ENCODE peak calls at places on chromosome 13, in ten cellular contexts. One of them, this sample, is unnamed.

GRCh38 chr13:111475488-111475887 is 155.0 kb downstream of the TEX29 start:
- DNase-seq in GM04504: no peak
- DNase-seq in choroid plexus epithelial cell: no peak
- DNase-seq in upper lobe of right lung: no peak
- DNase-seq in HS-27A: no peak
- DNase-seq in thoracic aorta: no peak
- DNase-seq in cardiac fibroblast: no peak
- DNase-seq in HCEC 1CT: no peak
- DNase-seq in fibroblast of pulmonary artery: no peak
- DNase-seq in stimulated activated effector memory CD8-positive, alpha-beta T cell treated with anti-CD3 and anti-CD28 coated beads, Interleukin-12 subunit alpha, Interleukin-12 subunit beta, amount 100 ng/mL, for 72 hours: no peak
- DNase-seq in this sample: peak

GRCh38 chr13:20664304-20664703 is 39.2 kb upstream of the IL17D start:
- DNase-seq in GM04504: no peak
- DNase-seq in choroid plexus epithelial cell: no peak
- DNase-seq in upper lobe of right lung: no peak
- DNase-seq in HS-27A: no peak
- DNase-seq in thoracic aorta: no peak
- DNase-seq in cardiac fibroblast: no peak
- DNase-seq in HCEC 1CT: no peak
- DNase-seq in fibroblast of pulmonary artery: no peak
- DNase-seq in stimulated activated effector memory CD8-positive, alpha-beta T cell treated with anti-CD3 and anti-CD28 coated beads, Interleukin-12 subunit alpha, Interleukin-12 subunit beta, amount 100 ng/mL, for 72 hours: no peak
- DNase-seq in this sample: no peak

GRCh38 chr13:72180253-72180952 is 313.4 kb upstream of the DACH1 start:
- DNase-seq in GM04504: no peak
- DNase-seq in choroid plexus epithelial cell: peak
- DNase-seq in upper lobe of right lung: no peak
- DNase-seq in HS-27A: no peak
- DNase-seq in thoracic aorta: no peak
- DNase-seq in cardiac fibroblast: no peak
- DNase-seq in HCEC 1CT: no peak
- DNase-seq in fibroblast of pulmonary artery: no peak
- DNase-seq in stimulated activated effector memory CD8-positive, alpha-beta T cell treated with anti-CD3 and anti-CD28 coated beads, Interleukin-12 subunit alpha, Interleukin-12 subunit beta, amount 100 ng/mL, for 72 hours: no peak
- DNase-seq in this sample: no peak

GRCh38 chr13:77981191-77981925 is 62.7 kb upstream of the EDNRB start:
- DNase-seq in GM04504: no peak
- DNase-seq in choroid plexus epithelial cell: peak
- DNase-seq in upper lobe of right lung: no peak
- DNase-seq in HS-27A: no peak
- DNase-seq in thoracic aorta: no peak
- DNase-seq in cardiac fibroblast: peak
- DNase-seq in HCEC 1CT: peak
- DNase-seq in fibroblast of pulmonary artery: peak
- DNase-seq in stimulated activated effector memory CD8-positive, alpha-beta T cell treated with anti-CD3 and anti-CD28 coated beads, Interleukin-12 subunit alpha, Interleukin-12 subunit beta, amount 100 ng/mL, for 72 hours: no peak
- DNase-seq in this sample: no peak

GRCh38 chr13:64453831-64454230 is 2776.3 kb downstream of the PCDH9 start:
- DNase-seq in GM04504: no peak
- DNase-seq in choroid plexus epithelial cell: peak
- DNase-seq in upper lobe of right lung: no peak
- DNase-seq in HS-27A: no peak
- DNase-seq in thoracic aorta: no peak
- DNase-seq in cardiac fibroblast: peak
- DNase-seq in HCEC 1CT: no peak
- DNase-seq in fibroblast of pulmonary artery: no peak
- DNase-seq in stimulated activated effector memory CD8-positive, alpha-beta T cell treated with anti-CD3 and anti-CD28 coated beads, Interleukin-12 subunit alpha, Interleukin-12 subunit beta, amount 100 ng/mL, for 72 hours: no peak
- DNase-seq in this sample: no peak

GRCh38 chr13:30165791-30166190 is 141.6 kb downstream of the KATNAL1 start:
- DNase-seq in GM04504: no peak
- DNase-seq in choroid plexus epithelial cell: peak
- DNase-seq in upper lobe of right lung: no peak
- DNase-seq in HS-27A: no peak
- DNase-seq in thoracic aorta: no peak
- DNase-seq in cardiac fibroblast: peak
- DNase-seq in HCEC 1CT: no peak
- DNase-seq in fibroblast of pulmonary artery: peak
- DNase-seq in stimulated activated effector memory CD8-positive, alpha-beta T cell treated with anti-CD3 and anti-CD28 coated beads, Interleukin-12 subunit alpha, Interleukin-12 subunit beta, amount 100 ng/mL, for 72 hours: no peak
- DNase-seq in this sample: no peak

GRCh38 chr13:75393839-75394238 is 88.1 kb downstream of the TBC1D4 start:
- DNase-seq in GM04504: no peak
- DNase-seq in choroid plexus epithelial cell: no peak
- DNase-seq in upper lobe of right lung: no peak
- DNase-seq in HS-27A: no peak
- DNase-seq in thoracic aorta: no peak
- DNase-seq in cardiac fibroblast: no peak
- DNase-seq in HCEC 1CT: peak
- DNase-seq in fibroblast of pulmonary artery: no peak
- DNase-seq in stimulated activated effector memory CD8-positive, alpha-beta T cell treated with anti-CD3 and anti-CD28 coated beads, Interleukin-12 subunit alpha, Interleukin-12 subunit beta, amount 100 ng/mL, for 72 hours: no peak
- DNase-seq in this sample: no peak

GRCh38 chr13:52852444-52852843 is 4.0 kb upstream of the PCDH8 start:
- DNase-seq in GM04504: no peak
- DNase-seq in choroid plexus epithelial cell: no peak
- DNase-seq in upper lobe of right lung: no peak
- DNase-seq in HS-27A: no peak
- DNase-seq in thoracic aorta: no peak
- DNase-seq in cardiac fibroblast: no peak
- DNase-seq in HCEC 1CT: no peak
- DNase-seq in fibroblast of pulmonary artery: no peak
- DNase-seq in stimulated activated effector memory CD8-positive, alpha-beta T cell treated with anti-CD3 and anti-CD28 coated beads, Interleukin-12 subunit alpha, Interleukin-12 subunit beta, amount 100 ng/mL, for 72 hours: no peak
- DNase-seq in this sample: no peak

GRCh38 chr13:72952529-72953141 is 106.2 kb upstream of the KLF5 start:
- DNase-seq in GM04504: no peak
- DNase-seq in choroid plexus epithelial cell: peak
- DNase-seq in upper lobe of right lung: no peak
- DNase-seq in HS-27A: no peak
- DNase-seq in thoracic aorta: no peak
- DNase-seq in cardiac fibroblast: no peak
- DNase-seq in HCEC 1CT: no peak
- DNase-seq in fibroblast of pulmonary artery: no peak
- DNase-seq in stimulated activated effector memory CD8-positive, alpha-beta T cell treated with anti-CD3 and anti-CD28 coated beads, Interleukin-12 subunit alpha, Interleukin-12 subunit beta, amount 100 ng/mL, for 72 hours: no peak
- DNase-seq in this sample: no peak

GRCh38 chr13:32530841-32531253 is 7.7 kb downstream of the N4BP2L2 start:
- DNase-seq in GM04504: peak
- DNase-seq in choroid plexus epithelial cell: peak
- DNase-seq in upper lobe of right lung: no peak
- DNase-seq in HS-27A: no peak
- DNase-seq in thoracic aorta: no peak
- DNase-seq in cardiac fibroblast: peak
- DNase-seq in HCEC 1CT: peak
- DNase-seq in fibroblast of pulmonary artery: peak
- DNase-seq in stimulated activated effector memory CD8-positive, alpha-beta T cell treated with anti-CD3 and anti-CD28 coated beads, Interleukin-12 subunit alpha, Interleukin-12 subunit beta, amount 100 ng/mL, for 72 hours: no peak
- DNase-seq in this sample: no peak

GRCh38 chr13:77390391-77390790 is 63.5 kb upstream of the MYCBP2 start:
- DNase-seq in GM04504: peak
- DNase-seq in choroid plexus epithelial cell: no peak
- DNase-seq in upper lobe of right lung: no peak
- DNase-seq in HS-27A: no peak
- DNase-seq in thoracic aorta: no peak
- DNase-seq in cardiac fibroblast: no peak
- DNase-seq in HCEC 1CT: no peak
- DNase-seq in fibroblast of pulmonary artery: no peak
- DNase-seq in stimulated activated effector memory CD8-positive, alpha-beta T cell treated with anti-CD3 and anti-CD28 coated beads, Interleukin-12 subunit alpha, Interleukin-12 subunit beta, amount 100 ng/mL, for 72 hours: no peak
- DNase-seq in this sample: no peak

GRCh38 chr13:84917252-84917878 is 881.9 kb downstream of the SLITRK6 start:
- DNase-seq in GM04504: peak
- DNase-seq in choroid plexus epithelial cell: peak
- DNase-seq in upper lobe of right lung: no peak
- DNase-seq in HS-27A: no peak
- DNase-seq in thoracic aorta: no peak
- DNase-seq in cardiac fibroblast: peak
- DNase-seq in HCEC 1CT: peak
- DNase-seq in fibroblast of pulmonary artery: peak
- DNase-seq in stimulated activated effector memory CD8-positive, alpha-beta T cell treated with anti-CD3 and anti-CD28 coated beads, Interleukin-12 subunit alpha, Interleukin-12 subunit beta, amount 100 ng/mL, for 72 hours: no peak
- DNase-seq in this sample: no peak

GRCh38 chr13:64910061-64910460 is 2320.1 kb downstream of the PCDH9 start:
- DNase-seq in GM04504: no peak
- DNase-seq in choroid plexus epithelial cell: no peak
- DNase-seq in upper lobe of right lung: no peak
- DNase-seq in HS-27A: no peak
- DNase-seq in thoracic aorta: no peak
- DNase-seq in cardiac fibroblast: no peak
- DNase-seq in HCEC 1CT: no peak
- DNase-seq in fibroblast of pulmonary artery: no peak
- DNase-seq in stimulated activated effector memory CD8-positive, alpha-beta T cell treated with anti-CD3 and anti-CD28 coated beads, Interleukin-12 subunit alpha, Interleukin-12 subunit beta, amount 100 ng/mL, for 72 hours: no peak
- DNase-seq in this sample: no peak

GRCh38 chr13:33110713-33111413 is 94.6 kb downstream of the KL start:
- DNase-seq in GM04504: no peak
- DNase-seq in choroid plexus epithelial cell: peak
- DNase-seq in upper lobe of right lung: no peak
- DNase-seq in HS-27A: no peak
- DNase-seq in thoracic aorta: no peak
- DNase-seq in cardiac fibroblast: no peak
- DNase-seq in HCEC 1CT: no peak
- DNase-seq in fibroblast of pulmonary artery: no peak
- DNase-seq in stimulated activated effector memory CD8-positive, alpha-beta T cell treated with anti-CD3 and anti-CD28 coated beads, Interleukin-12 subunit alpha, Interleukin-12 subunit beta, amount 100 ng/mL, for 72 hours: no peak
- DNase-seq in this sample: no peak

GRCh38 chr13:110799246-110800236 is 86.0 kb downstream of the ING1 start:
- DNase-seq in GM04504: peak
- DNase-seq in choroid plexus epithelial cell: peak
- DNase-seq in upper lobe of right lung: no peak
- DNase-seq in HS-27A: no peak
- DNase-seq in thoracic aorta: no peak
- DNase-seq in cardiac fibroblast: peak
- DNase-seq in HCEC 1CT: peak
- DNase-seq in fibroblast of pulmonary artery: peak
- DNase-seq in stimulated activated effector memory CD8-positive, alpha-beta T cell treated with anti-CD3 and anti-CD28 coated beads, Interleukin-12 subunit alpha, Interleukin-12 subunit beta, amount 100 ng/mL, for 72 hours: no peak
- DNase-seq in this sample: no peak

GRCh38 chr13:24006520-24007248 is 109.4 kb upstream of the C1QTNF9B start:
- DNase-seq in GM04504: no peak
- DNase-seq in choroid plexus epithelial cell: no peak
- DNase-seq in upper lobe of right lung: no peak
- DNase-seq in HS-27A: no peak
- DNase-seq in thoracic aorta: no peak
- DNase-seq in cardiac fibroblast: no peak
- DNase-seq in HCEC 1CT: no peak
- DNase-seq in fibroblast of pulmonary artery: no peak
- DNase-seq in stimulated activated effector memory CD8-positive, alpha-beta T cell treated with anti-CD3 and anti-CD28 coated beads, Interleukin-12 subunit alpha, Interleukin-12 subunit beta, amount 100 ng/mL, for 72 hours: no peak
- DNase-seq in this sample: no peak

GRCh38 chr13:43894438-43894837 is 14.7 kb downstream of the LACC1 start:
- DNase-seq in GM04504: no peak
- DNase-seq in choroid plexus epithelial cell: peak
- DNase-seq in upper lobe of right lung: no peak
- DNase-seq in HS-27A: no peak
- DNase-seq in thoracic aorta: no peak
- DNase-seq in cardiac fibroblast: no peak
- DNase-seq in HCEC 1CT: no peak
- DNase-seq in fibroblast of pulmonary artery: no peak
- DNase-seq in stimulated activated effector memory CD8-positive, alpha-beta T cell treated with anti-CD3 and anti-CD28 coated beads, Interleukin-12 subunit alpha, Interleukin-12 subunit beta, amount 100 ng/mL, for 72 hours: no peak
- DNase-seq in this sample: no peak

GRCh38 chr13:31172001-31172400 is 10.3 kb upstream of the HSPH1 start:
- DNase-seq in GM04504: no peak
- DNase-seq in choroid plexus epithelial cell: peak
- DNase-seq in upper lobe of right lung: no peak
- DNase-seq in HS-27A: no peak
- DNase-seq in thoracic aorta: no peak
- DNase-seq in cardiac fibroblast: peak
- DNase-seq in HCEC 1CT: peak
- DNase-seq in fibroblast of pulmonary artery: peak
- DNase-seq in stimulated activated effector memory CD8-positive, alpha-beta T cell treated with anti-CD3 and anti-CD28 coated beads, Interleukin-12 subunit alpha, Interleukin-12 subunit beta, amount 100 ng/mL, for 72 hours: no peak
- DNase-seq in this sample: no peak

GRCh38 chr13:40968416-40969000 is 50.6 kb downstream of the ELF1 start:
- DNase-seq in GM04504: no peak
- DNase-seq in choroid plexus epithelial cell: no peak
- DNase-seq in upper lobe of right lung: no peak
- DNase-seq in HS-27A: no peak
- DNase-seq in thoracic aorta: no peak
- DNase-seq in cardiac fibroblast: no peak
- DNase-seq in HCEC 1CT: no peak
- DNase-seq in fibroblast of pulmonary artery: no peak
- DNase-seq in stimulated activated effector memory CD8-positive, alpha-beta T cell treated with anti-CD3 and anti-CD28 coated beads, Interleukin-12 subunit alpha, Interleukin-12 subunit beta, amount 100 ng/mL, for 72 hours: no peak
- DNase-seq in this sample: no peak

GRCh38 chr13:39365879-39366278 is 237.1 kb downstream of the LHFPL6 start:
- DNase-seq in GM04504: no peak
- DNase-seq in choroid plexus epithelial cell: no peak
- DNase-seq in upper lobe of right lung: no peak
- DNase-seq in HS-27A: no peak
- DNase-seq in thoracic aorta: no peak
- DNase-seq in cardiac fibroblast: no peak
- DNase-seq in HCEC 1CT: no peak
- DNase-seq in fibroblast of pulmonary artery: no peak
- DNase-seq in stimulated activated effector memory CD8-positive, alpha-beta T cell treated with anti-CD3 and anti-CD28 coated beads, Interleukin-12 subunit alpha, Interleukin-12 subunit beta, amount 100 ng/mL, for 72 hours: no peak
- DNase-seq in this sample: no peak

GRCh38 chr13:91716436-91717065 is 318.1 kb downstream of the GPC5 start:
- DNase-seq in GM04504: no peak
- DNase-seq in choroid plexus epithelial cell: no peak
- DNase-seq in upper lobe of right lung: no peak
- DNase-seq in HS-27A: no peak
- DNase-seq in thoracic aorta: no peak
- DNase-seq in cardiac fibroblast: no peak
- DNase-seq in HCEC 1CT: no peak
- DNase-seq in fibroblast of pulmonary artery: no peak
- DNase-seq in stimulated activated effector memory CD8-positive, alpha-beta T cell treated with anti-CD3 and anti-CD28 coated beads, Interleukin-12 subunit alpha, Interleukin-12 subunit beta, amount 100 ng/mL, for 72 hours: no peak
- DNase-seq in this sample: no peak

GRCh38 chr13:24618219-24618955 is 61.8 kb upstream of the ATP12A start:
- DNase-seq in GM04504: no peak
- DNase-seq in choroid plexus epithelial cell: no peak
- DNase-seq in upper lobe of right lung: no peak
- DNase-seq in HS-27A: no peak
- DNase-seq in thoracic aorta: no peak
- DNase-seq in cardiac fibroblast: no peak
- DNase-seq in HCEC 1CT: no peak
- DNase-seq in fibroblast of pulmonary artery: no peak
- DNase-seq in stimulated activated effector memory CD8-positive, alpha-beta T cell treated with anti-CD3 and anti-CD28 coated beads, Interleukin-12 subunit alpha, Interleukin-12 subunit beta, amount 100 ng/mL, for 72 hours: peak
- DNase-seq in this sample: no peak

GRCh38 chr13:109737606-109738005 is 48.8 kb downstream of the IRS2 start:
- DNase-seq in GM04504: no peak
- DNase-seq in choroid plexus epithelial cell: no peak
- DNase-seq in upper lobe of right lung: no peak
- DNase-seq in HS-27A: no peak
- DNase-seq in thoracic aorta: no peak
- DNase-seq in cardiac fibroblast: peak
- DNase-seq in HCEC 1CT: no peak
- DNase-seq in fibroblast of pulmonary artery: no peak
- DNase-seq in stimulated activated effector memory CD8-positive, alpha-beta T cell treated with anti-CD3 and anti-CD28 coated beads, Interleukin-12 subunit alpha, Interleukin-12 subunit beta, amount 100 ng/mL, for 72 hours: no peak
- DNase-seq in this sample: no peak

This sample was measured in vagina.